ENCODE peak calls at places on chromosomes 3 and 15, in four cellular contexts. One of them, this sample, is unnamed.

GRCh38 chr3:115808816-115809215 is 185.5 kb downstream of the GAP43 start:
- DNase-seq in HCT116: no peak
- DNase-seq in PC-3: no peak
- DNase-seq in H1: no peak
- DNase-seq in this sample: no peak

GRCh38 chr3:37054370-37054769 is 61.1 kb downstream of the MLH1 start:
- DNase-seq in HCT116: peak
- DNase-seq in PC-3: peak
- DNase-seq in H1: no peak
- DNase-seq in this sample: no peak

GRCh38 chr3:104911376-104911775 is 455.3 kb upstream of the ALCAM start:
- DNase-seq in HCT116: no peak
- DNase-seq in PC-3: no peak
- DNase-seq in H1: no peak
- DNase-seq in this sample: no peak

GRCh38 chr3:188299068-188299467 is 145.1 kb downstream of the LPP start:
- DNase-seq in HCT116: no peak
- DNase-seq in PC-3: no peak
- DNase-seq in H1: no peak
- DNase-seq in this sample: no peak

GRCh38 chr3:185823280-185824044 is 1.4 kb downstream of the IGF2BP2 start:
- DNase-seq in HCT116: no peak
- DNase-seq in PC-3: peak
- DNase-seq in H1: peak
- DNase-seq in this sample: peak

GRCh38 chr15:49328941-49329340 is 94.1 kb upstream of the FGF7 start:
- DNase-seq in HCT116: no peak
- DNase-seq in PC-3: no peak
- DNase-seq in H1: no peak
- DNase-seq in this sample: no peak

GRCh38 chr3:43405888-43406636 is 119.7 kb downstream of the SNRK start:
- DNase-seq in HCT116: no peak
- DNase-seq in PC-3: no peak
- DNase-seq in H1: no peak
- DNase-seq in this sample: peak

GRCh38 chr3:101995371-101996046 is 146.2 kb downstream of the NFKBIZ start:
- DNase-seq in HCT116: no peak
- DNase-seq in PC-3: peak
- DNase-seq in H1: no peak
- DNase-seq in this sample: no peak

GRCh38 chr3:41234823-41235722 is 35.8 kb downstream of the CTNNB1 start:
- DNase-seq in HCT116: no peak
- DNase-seq in PC-3: peak
- DNase-seq in H1: no peak
- DNase-seq in this sample: no peak

GRCh38 chr15:63583027-63583426 is 14.2 kb upstream of the FBXL22 start:
- DNase-seq in HCT116: no peak
- DNase-seq in PC-3: peak
- DNase-seq in H1: no peak
- DNase-seq in this sample: no peak

GRCh38 chr3:24388611-24389010 is 106.0 kb downstream of the THRB start:
- DNase-seq in HCT116: no peak
- DNase-seq in PC-3: peak
- DNase-seq in H1: no peak
- DNase-seq in this sample: no peak

GRCh38 chr15:75347222-75348033 is 589 bp downstream of the NEIL1 start:
- DNase-seq in HCT116: peak
- DNase-seq in PC-3: peak
- DNase-seq in H1: peak
- DNase-seq in this sample: peak
- TF ChIP-seq EZH2 in HCT116: no peak
- TF ChIP-seq EZH2 in PC-3: no peak
- TF ChIP-seq EZH2 in H1: no peak
- TF ChIP-seq EZH2 in this sample: no peak

DNA sequence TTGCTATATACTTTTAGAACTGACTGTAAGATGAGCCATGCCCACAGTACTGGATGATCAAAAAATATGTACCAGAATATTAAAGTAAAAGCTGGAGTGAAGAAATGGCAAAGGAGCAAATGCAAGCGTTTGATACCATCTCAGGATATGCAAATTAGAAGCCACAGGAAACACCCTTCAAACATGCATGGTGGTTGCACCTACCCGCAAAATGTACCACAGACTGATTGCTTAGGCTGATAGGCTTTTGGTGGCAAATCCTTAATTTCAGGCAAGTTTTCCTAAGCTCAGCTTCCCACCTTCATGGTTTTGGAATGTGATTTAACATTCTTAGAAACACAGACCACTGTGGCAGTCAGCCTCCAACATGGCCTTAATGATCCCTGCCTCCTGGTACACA is 149.0 kb downstream of the PDZRN3 start:
- DNase-seq in HCT116: no peak
- DNase-seq in PC-3: no peak
- DNase-seq in H1: no peak
- DNase-seq in this sample: no peak
- H3K27ac ChIP-seq in HCT116: no peak
- H3K27ac ChIP-seq in PC-3: no peak
- H3K27ac ChIP-seq in H1: no peak
- H3K27ac ChIP-seq in this sample: no peak

GRCh38 chr3:195386739-195387138 is 56.1 kb downstream of the ACAP2 start:
- DNase-seq in HCT116: no peak
- DNase-seq in PC-3: peak
- DNase-seq in H1: no peak
- DNase-seq in this sample: no peak

GRCh38 chr3:195384952-195385351 is 57.9 kb downstream of the ACAP2 start:
- DNase-seq in HCT116: no peak
- DNase-seq in PC-3: peak
- DNase-seq in H1: no peak
- DNase-seq in this sample: no peak

GRCh38 chr3:195394024-195394423 is 48.8 kb downstream of the ACAP2 start:
- DNase-seq in HCT116: no peak
- DNase-seq in PC-3: no peak
- DNase-seq in H1: no peak
- DNase-seq in this sample: no peak

GRCh38 chr3:195385526-195385925 is 57.3 kb downstream of the ACAP2 start:
- DNase-seq in HCT116: no peak
- DNase-seq in PC-3: peak
- DNase-seq in H1: no peak
- DNase-seq in this sample: no peak

GRCh38 chr3:195388380-195388779 is 54.4 kb downstream of the ACAP2 start:
- DNase-seq in HCT116: no peak
- DNase-seq in PC-3: peak
- DNase-seq in H1: no peak
- DNase-seq in this sample: peak
- TF ChIP-seq EZH2 in HCT116: no peak
- TF ChIP-seq EZH2 in PC-3: no peak
- TF ChIP-seq EZH2 in H1: no peak
- TF ChIP-seq EZH2 in this sample: no peak

GRCh38 chr3:117763561-117763960 is 1054.0 kb downstream of the TUSC7 start:
- DNase-seq in HCT116: no peak
- DNase-seq in PC-3: no peak
- DNase-seq in H1: no peak
- DNase-seq in this sample: no peak
- H3K27ac ChIP-seq in HCT116: no peak
- H3K27ac ChIP-seq in PC-3: no peak
- H3K27ac ChIP-seq in H1: no peak
- H3K27ac ChIP-seq in this sample: no peak

DNA sequence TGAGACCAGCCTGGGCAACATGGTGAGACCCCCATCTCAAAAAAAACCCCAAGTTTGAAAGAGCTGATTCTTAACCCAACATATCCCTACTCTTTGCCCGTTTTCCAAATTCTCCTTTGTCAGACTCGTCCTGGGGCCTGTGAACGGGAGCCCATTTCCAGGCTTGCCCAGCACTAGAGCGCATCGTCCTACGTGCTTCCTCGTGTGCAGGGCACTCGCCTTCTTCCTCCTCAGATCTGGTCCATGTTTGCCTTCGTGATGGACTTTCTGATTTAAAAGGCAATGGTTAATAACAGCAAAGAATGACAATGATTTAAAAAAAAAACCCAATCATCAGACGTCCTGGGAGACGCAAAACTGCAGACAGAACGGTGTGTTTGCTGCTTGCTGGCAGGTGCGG is 10.1 kb downstream of the MELTF start:
- DNase-seq in HCT116: no peak
- DNase-seq in PC-3: no peak
- DNase-seq in H1: no peak
- DNase-seq in this sample: no peak
- TF ChIP-seq EZH2 in HCT116: no peak
- TF ChIP-seq EZH2 in PC-3: no peak
- TF ChIP-seq EZH2 in H1: no peak
- TF ChIP-seq EZH2 in this sample: no peak

GRCh38 chr3:197953325-197953724 is 3.3 kb downstream of the RPL35A start:
- DNase-seq in HCT116: no peak
- DNase-seq in PC-3: no peak
- DNase-seq in H1: no peak
- DNase-seq in this sample: no peak
- H3K27ac ChIP-seq in HCT116: no peak
- H3K27ac ChIP-seq in PC-3: no peak
- H3K27ac ChIP-seq in H1: no peak
- H3K27ac ChIP-seq in this sample: no peak

GRCh38 chr3:128498127-128498626 is 5.2 kb upstream of the GATA2 start:
- DNase-seq in HCT116: no peak
- DNase-seq in PC-3: no peak
- DNase-seq in H1: no peak
- DNase-seq in this sample: no peak

GRCh38 chr3:128496019-128496601 is 3.1 kb upstream of the GATA2 start:
- DNase-seq in HCT116: no peak
- DNase-seq in PC-3: no peak
- DNase-seq in H1: peak
- DNase-seq in this sample: no peak

GRCh38 chr3:128496602-128497304 is 3.8 kb upstream of the GATA2 start:
- DNase-seq in HCT116: no peak
- DNase-seq in PC-3: no peak
- DNase-seq in H1: peak
- DNase-seq in this sample: no peak

GRCh38 chr3:128498901-128499530 is 6.0 kb upstream of the GATA2 start:
- DNase-seq in HCT116: no peak
- DNase-seq in PC-3: no peak
- DNase-seq in H1: peak
- DNase-seq in this sample: no peak

GRCh38 chr3:128497305-128498126 is 4.5 kb upstream of the GATA2 start:
- DNase-seq in HCT116: no peak
- DNase-seq in PC-3: peak
- DNase-seq in H1: peak
- DNase-seq in this sample: peak
- TF ChIP-seq EZH2 in HCT116: no peak
- TF ChIP-seq EZH2 in PC-3: no peak
- TF ChIP-seq EZH2 in H1: peak
- TF ChIP-seq EZH2 in this sample: no peak

DNA sequence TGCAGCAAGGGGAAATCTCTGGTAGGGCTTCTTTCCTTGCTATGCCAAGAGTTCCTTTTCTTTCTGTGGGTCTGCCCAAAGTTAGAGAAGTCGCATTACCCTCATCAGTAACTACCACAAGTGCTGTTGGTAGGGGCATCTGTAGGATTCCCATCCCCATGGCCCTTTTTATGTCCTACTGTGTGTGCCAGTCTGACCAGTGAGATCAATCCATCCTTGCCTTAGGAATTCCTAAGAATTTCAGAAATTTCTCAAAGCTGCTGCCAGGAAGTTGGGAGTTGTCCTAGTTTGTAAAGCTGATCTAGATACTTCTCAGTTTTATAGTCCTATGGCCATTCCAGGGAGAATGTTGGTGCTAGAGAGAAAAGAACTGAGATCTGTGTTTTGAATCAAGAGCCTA is 36.5 kb downstream of the SH3GL3 start:
- DNase-seq in HCT116: no peak
- DNase-seq in PC-3: no peak
- DNase-seq in H1: no peak
- DNase-seq in this sample: no peak
- H3K27ac ChIP-seq in HCT116: no peak
- H3K27ac ChIP-seq in PC-3: no peak
- H3K27ac ChIP-seq in H1: no peak
- H3K27ac ChIP-seq in this sample: no peak

GRCh38 chr15:96340348-96340610 is 9.8 kb downstream of the NR2F2 start:
- DNase-seq in HCT116: no peak
- DNase-seq in PC-3: peak
- DNase-seq in H1: no peak
- DNase-seq in this sample: no peak

GRCh38 chr15:96337991-96338771 is 7.7 kb downstream of the NR2F2 start:
- DNase-seq in HCT116: no peak
- DNase-seq in PC-3: peak
- DNase-seq in H1: no peak
- DNase-seq in this sample: no peak

GRCh38 chr15:96340611-96341464 is 10.3 kb downstream of the NR2F2 start:
- DNase-seq in HCT116: no peak
- DNase-seq in PC-3: peak
- DNase-seq in H1: peak
- DNase-seq in this sample: peak

GRCh38 chr15:96338772-96339661 is 8.5 kb downstream of the NR2F2 start:
- DNase-seq in HCT116: no peak
- DNase-seq in PC-3: peak
- DNase-seq in H1: no peak
- DNase-seq in this sample: no peak

DNA sequence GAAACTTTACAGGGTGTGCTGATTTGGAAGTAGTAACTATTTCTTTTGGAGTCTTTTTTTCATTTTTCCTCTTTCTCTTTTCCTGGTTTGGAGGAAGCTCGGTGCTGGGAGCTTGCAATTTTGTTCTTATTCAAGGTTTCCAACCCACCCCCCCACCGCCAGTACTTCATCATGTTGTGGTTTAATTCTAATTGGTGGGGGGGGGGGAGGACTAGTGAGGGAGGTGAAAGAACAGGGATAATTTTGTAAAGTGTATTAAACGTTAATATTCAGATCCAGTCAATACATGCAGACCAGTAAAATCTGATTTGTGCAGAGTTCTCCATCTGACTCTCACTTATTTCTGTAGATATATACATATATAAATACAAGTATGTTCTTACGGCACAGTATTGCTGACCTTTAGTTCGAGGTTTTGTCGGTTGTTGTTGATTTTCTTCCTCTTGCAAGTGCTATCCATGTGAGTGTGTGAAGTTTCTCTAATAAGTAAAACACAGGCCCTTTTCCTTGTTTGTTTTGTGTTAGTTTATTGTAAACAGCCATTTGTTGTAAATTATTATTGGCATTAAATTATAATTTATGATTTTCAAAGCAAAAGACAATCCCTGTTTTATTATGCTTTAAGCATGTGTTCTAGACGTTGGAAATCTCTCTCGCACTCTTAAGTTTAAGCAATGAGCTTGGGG is 9.3 kb downstream of the NR2F2 start:
- DNase-seq in HCT116: no peak
- DNase-seq in PC-3: peak
- DNase-seq in H1: no peak
- DNase-seq in this sample: no peak
- TF ChIP-seq EZH2 in HCT116: no peak
- TF ChIP-seq EZH2 in PC-3: no peak
- TF ChIP-seq EZH2 in H1: no peak
- TF ChIP-seq EZH2 in this sample: no peak